ENCODE peak calls at places on chromosomes 7 and 10, in nine cellular contexts. E is SK-N-SH; P is upper lobe of right lung; L is naive thymus-derived CD4-positive, alpha-beta T cell; U is K562; T is H9; X is prostate gland; J is OCI-LY7; R is hepatocyte. B is an unnamed sample.

GRCh38 chr10:70830185-70830584 is 14.4 kb downstream of the SGPL1 start:
- DNase-seq in E (no peak), P (no peak), L (no peak), U (no peak), T (no peak), X (no peak), J (no peak), R (no peak), B (no peak)

GRCh38 chr7:112212516-112213036 is 6.1 kb downstream of the ZNF277 start:
- DNase-seq in E (no peak), P (no peak), L (no peak), U (no peak), T (no peak), X (no peak), J (no peak), R (no peak), B (no peak)

GRCh38 chr7:29401827-29402226 is 161.8 kb upstream of the PRR15 start:
- DNase-seq in E (no peak), P (no peak), L (no peak), U (no peak), T (peak; percentile 42), X (no peak), J (no peak), R (no peak), B (no peak)

GRCh38 chr7:152130658-152131590 is 105.5 kb downstream of the GALNT11 start:
- DNase-seq in E (peak; percentile 36), P (no peak), L (no peak), U (no peak), T (no peak), X (no peak), J (no peak), R (no peak), B (no peak)

GRCh38 chr10:27699778-27700177 is 45.8 kb downstream of the MKX start:
- DNase-seq in E (no peak), P (no peak), L (no peak), U (no peak), T (no peak), X (no peak), J (no peak), R (no peak), B (no peak)

GRCh38 chr10:1507436-1507835 is 229.9 kb downstream of the ADARB2 start:
- DNase-seq in E (no peak), P (no peak), L (no peak), U (no peak), T (no peak), X (no peak), J (no peak), R (no peak), B (no peak)

GRCh38 chr7:155796381-155797261 is 15.6 kb downstream of the SHH start:
- DNase-seq in E (peak; percentile 93), P (peak; percentile 85), L (peak; percentile 60), U (peak; percentile 91), T (peak; percentile 81), X (peak; percentile 60), J (peak; percentile 44), R (peak; percentile 68), B (peak; percentile 65)

GRCh38 chr10:59957975-59958374 is 51.6 kb upstream of the CCDC6 start:
- DNase-seq in E (no peak), P (no peak), L (no peak), U (no peak), T (no peak), X (no peak), J (no peak), R (no peak), B (no peak)

GRCh38 chr7:87510430-87510875 is 35.0 kb upstream of the ABCB4 start:
- DNase-seq in E (peak; percentile 30), P (no peak), L (no peak), U (no peak), T (no peak), X (no peak), J (no peak), R (no peak), B (no peak)

GRCh38 chr7:155163696-155164095 is 93.6 kb downstream of the HTR5A start:
- DNase-seq in E (no peak), P (no peak), L (no peak), U (no peak), T (no peak), X (no peak), J (no peak), R (no peak), B (no peak)

GRCh38 chr7:116706668-116707126 is 34.7 kb downstream of the MET start:
- DNase-seq in E (no peak), P (no peak), L (no peak), U (no peak), T (no peak), X (no peak), J (no peak), R (no peak), B (no peak)

GRCh38 chr10:23432161-23432560 is 6.7 kb upstream of the OTUD1 start:
- DNase-seq in E (no peak), P (no peak), L (no peak), U (no peak), T (no peak), X (no peak), J (no peak), R (peak; percentile 14), B (no peak)

GRCh38 chr10:29841724-29842649 is 207.2 kb upstream of the SVIL start:
- DNase-seq in E (peak; percentile 77), P (peak; percentile 67), L (no peak), U (no peak), T (peak; percentile 50), X (peak; percentile 54), J (no peak), R (peak; percentile 75), B (peak; percentile 79)

GRCh38 chr10:130915065-130915464 is 396.5 kb downstream of the TCERG1L start:
- DNase-seq in E (no peak), P (no peak), L (no peak), U (no peak), T (no peak), X (no peak), J (no peak), R (no peak), B (no peak)

GRCh38 chr7:150439926-150440325 is 10.5 kb upstream of the GIMAP8 start:
- DNase-seq in E (no peak), P (no peak), L (no peak), U (no peak), T (no peak), X (no peak), J (no peak), R (no peak), B (no peak)

GRCh38 chr7:78850093-78850740 is 603.2 kb downstream of the MAGI2 start:
- DNase-seq in E (no peak), P (no peak), L (no peak), U (no peak), T (no peak), X (no peak), J (no peak), R (no peak), B (no peak)

GRCh38 chr7:157617401-157617800 is 280.6 kb downstream of the DNAJB6 start:
- DNase-seq in E (no peak), P (no peak), L (no peak), U (no peak), T (no peak), X (no peak), J (no peak), R (no peak), B (no peak)
- H3K9me3 ChIP-seq in E (no peaks in the 10 kb centered on the region), P (no peaks in the 10 kb centered on the region), L (no peaks in the 10 kb centered on the region), U (no peaks in the 10 kb centered on the region), T (no peaks in the 10 kb centered on the region), X (no peaks in the 10 kb centered on the region), J (no peaks in the 10 kb centered on the region), R (no peaks in the 10 kb centered on the region), B (no peaks in the 10 kb centered on the region)

DNA sequence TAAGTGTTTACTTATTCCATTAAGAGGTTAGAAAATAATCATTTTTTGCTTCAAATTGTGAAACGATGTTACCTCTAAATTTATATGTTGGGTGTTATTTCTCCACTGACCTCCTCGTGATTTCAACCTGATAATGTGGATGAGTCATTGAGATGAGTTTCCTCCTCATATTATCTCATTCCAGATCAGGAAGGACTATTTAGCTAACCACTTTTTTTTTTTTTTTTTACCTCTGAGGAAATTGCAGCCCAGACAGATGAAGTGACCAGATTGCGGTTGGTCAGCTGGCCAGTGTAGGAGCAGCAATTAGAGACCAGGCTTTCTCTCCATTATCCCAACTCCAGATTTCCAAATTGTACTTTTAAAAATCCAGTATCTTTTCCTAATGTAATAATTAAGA is 248.7 kb downstream of the FZD1 start:
- DNase-seq in E (peak; percentile 12), P (no peak), L (no peak), U (no peak), T (no peak), X (no peak), J (no peak), R (no peak), B (no peak)
- H3K9me3 ChIP-seq in E (no peaks in the 10 kb centered on the region), P (no peaks in the 10 kb centered on the region), L (no peaks in the 10 kb centered on the region), U (no peaks in the 10 kb centered on the region), T (no peaks in the 10 kb centered on the region), X (no peaks in the 10 kb centered on the region), J (no peaks in the 10 kb centered on the region), R (no peaks in the 10 kb centered on the region), B (no peaks in the 10 kb centered on the region)

GRCh38 chr7:158043461-158044155 is 544.0 kb downstream of the PTPRN2 start:
- DNase-seq in E (no peak), P (peak; percentile 53), L (no peak), U (no peak), T (no peak), X (no peak), J (no peak), R (no peak), B (no peak)
- H3K9me3 ChIP-seq in E (peaks cover 6% of the 10 kb centered on the region), P (peaks cover 7% of the 10 kb centered on the region), L (no peaks in the 10 kb centered on the region), U (no peaks in the 10 kb centered on the region), T (peaks cover 4% of the 10 kb centered on the region), X (no peaks in the 10 kb centered on the region), J (no peaks in the 10 kb centered on the region), R (no peaks in the 10 kb centered on the region), B (peaks cover 12% of the 10 kb centered on the region)

DNA sequence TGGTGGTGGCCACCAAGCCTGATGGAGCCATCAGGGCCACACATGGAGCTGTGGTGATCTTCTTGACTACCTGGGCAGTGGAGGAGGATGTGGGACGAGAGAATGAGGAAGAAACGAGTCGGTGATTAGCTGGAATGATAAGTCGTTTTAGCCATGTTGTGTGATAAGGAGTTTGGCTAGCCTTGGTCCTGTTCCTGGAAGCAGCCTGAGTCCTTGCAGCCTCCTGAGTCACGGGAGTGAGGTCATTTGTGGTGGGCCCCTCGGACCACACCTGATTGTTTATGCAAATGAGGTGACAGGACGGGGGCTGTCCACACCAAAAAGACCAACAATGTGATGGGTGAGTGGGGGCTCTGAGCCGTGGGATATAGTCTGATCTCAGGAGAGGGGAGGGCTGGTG is 554.4 kb downstream of the PTPRN2 start:
- DNase-seq in E (no peak), P (peak; percentile 37), L (no peak), U (no peak), T (no peak), X (no peak), J (no peak), R (no peak), B (no peak)
- H3K9me3 ChIP-seq in E (peaks cover 4% of the 10 kb centered on the region), P (no peaks in the 10 kb centered on the region), L (no peaks in the 10 kb centered on the region), U (no peaks in the 10 kb centered on the region), T (peaks cover 11% of the 10 kb centered on the region), X (no peaks in the 10 kb centered on the region), J (no peaks in the 10 kb centered on the region), R (no peaks in the 10 kb centered on the region), B (no peaks in the 10 kb centered on the region)

B was measured in Caco-2.